ENCODE peak calls at places on chromosomes 3 and 15, in four cellular contexts. Z is PC-3, E is neural progenitor cell, D is HCT116. A is an unnamed sample.

GRCh38 chr15:76840830-76841460 is 64.2 kb downstream of the SCAPER start:
- DNase-seq in D (peak), Z (peak), E (peak), A (peak)

GRCh38 chr3:141000691-141001090 is 50.5 kb upstream of the SPSB4 start:
- DNase-seq in Z (peak), D (no peak), E (no peak), A (no peak)

GRCh38 chr3:126472277-126473006 is 3.2 kb downstream of the ZXDC start:
- DNase-seq in D (peak), Z (peak), E (no peak), A (peak)

GRCh38 chr3:34256021-34256420 is 457.6 kb downstream of the PDCD6IP start:
- DNase-seq in Z (peak), D (no peak), E (no peak), A (no peak)

GRCh38 chr3:129934234-129935123 is 40.0 kb upstream of the TRH start:
- DNase-seq in E (peak), Z (peak), D (peak), A (peak)

GRCh38 chr15:95263751-95264150 is 1032.4 kb downstream of the MCTP2 start:
- DNase-seq in Z (no peak), D (no peak), E (no peak), A (no peak)

GRCh38 chr15:63909819-63910437 is 76.2 kb upstream of the HERC1 start:
- DNase-seq in E (no peak), Z (no peak), D (no peak), A (peak)

GRCh38 chr15:66655997-66656396 is 46.0 kb upstream of the SMAD6 start:
- DNase-seq in Z (peak), D (no peak), E (no peak), A (no peak)

GRCh38 chr15:76682833-76683232 is 222.3 kb downstream of the SCAPER start:
- DNase-seq in D (no peak), Z (no peak), E (no peak), A (no peak)

GRCh38 chr3:105516972-105517371 is 150.3 kb downstream of the ALCAM start:
- DNase-seq in D (no peak), E (peak), Z (no peak), A (no peak)

GRCh38 chr3:171049831-171050444 is 23.4 kb upstream of the SLC2A2 start:
- DNase-seq in E (peak), D (peak), Z (peak), A (peak)

GRCh38 chr3:14402304-14402811 is at the start of gene SLC6A6:
- DNase-seq in E (peak), D (peak), Z (peak), A (peak)

GRCh38 chr3:28376424-28376823 is 27.8 kb upstream of the AZI2 start:
- DNase-seq in Z (no peak), E (no peak), D (no peak), A (peak)

GRCh38 chr15:64476550-64476949 is 16.2 kb downstream of the ZNF609 start:
- DNase-seq in D (no peak), Z (no peak), E (no peak), A (no peak)

GRCh38 chr3:50562866-50563265 is 4.7 kb downstream of the C3orf18 start:
- DNase-seq in E (no peak), Z (peak), D (no peak), A (peak)

GRCh38 chr3:191762323-191762960 is 301.5 kb downstream of the PYDC2 start:
- DNase-seq in Z (peak), D (no peak), E (peak), A (peak)

GRCh38 chr3:61158152-61158551 is 93.1 kb downstream of the FHIT start:
- DNase-seq in D (no peak), E (no peak), Z (no peak), A (no peak)

GRCh38 chr3:134030801-134031619 is 1.3 kb upstream of the SLCO2A1 start:
- DNase-seq in Z (no peak), D (no peak), E (no peak), A (no peak)

GRCh38 chr3:48855681-48856447 is 8.2 kb upstream of the PRKAR2A start:
- DNase-seq in E (no peak), D (no peak), Z (no peak), A (no peak)

GRCh38 chr3:35028157-35028556 is 611.2 kb upstream of the ARPP21 start:
- DNase-seq in Z (no peak), D (no peak), E (no peak), A (no peak)

DNA sequence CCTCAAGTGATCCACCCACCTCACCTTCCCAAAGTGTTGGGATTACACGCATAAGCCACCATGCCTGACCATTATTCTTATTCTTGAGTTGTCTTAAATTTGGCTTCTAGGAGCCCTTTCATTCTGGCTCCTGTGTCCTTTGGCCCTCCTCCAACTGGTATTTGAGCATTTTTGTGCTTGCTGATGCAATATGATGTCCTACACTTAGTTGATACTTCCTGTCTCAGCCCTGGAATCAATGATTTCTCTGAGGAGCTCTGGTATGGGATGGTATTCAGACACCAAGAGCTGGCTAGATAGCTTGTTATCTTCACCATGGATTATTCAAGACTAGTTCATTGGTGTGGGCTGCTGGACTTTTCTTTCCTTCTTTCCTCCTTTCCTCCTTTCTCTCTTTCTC is 25.4 kb downstream of the ZNF621 start:
- DNase-seq in E (no peak), Z (no peak), D (no peak), A (no peak)
- H3K4me3 ChIP-seq in E (no peak), Z (no peak), D (no peak), A (no peak)

GRCh38 chr3:46982581-46982980 is 3.1 kb downstream of the NBEAL2 start:
- DNase-seq in D (no peak), Z (no peak), E (no peak), A (no peak)
- TF ChIP-seq EZH2phosphoT487 in D (no peak), Z (no peak), E (no peak), A (no peak)

DNA sequence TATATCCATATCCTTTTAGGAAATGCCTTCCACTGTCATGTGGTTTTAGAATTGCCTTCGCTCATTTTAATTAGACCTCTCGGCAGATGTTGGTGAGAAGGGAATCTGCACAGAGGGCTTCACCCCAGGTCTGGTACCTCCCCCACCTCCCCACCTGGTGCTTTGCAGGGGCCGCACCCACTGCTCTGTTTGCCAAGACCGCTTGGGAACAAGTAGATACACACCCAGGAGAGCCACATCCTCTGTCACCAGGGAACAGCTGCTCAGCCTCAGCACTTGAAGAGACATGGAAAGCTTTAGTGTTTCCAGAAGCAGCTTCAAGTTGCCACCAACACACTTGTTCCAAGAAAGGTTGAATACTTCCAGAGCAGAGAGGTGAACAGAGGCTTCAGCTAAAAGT is 21.8 kb downstream of the LRRC31 start:
- DNase-seq in Z (no peak), D (no peak), E (no peak), A (no peak)
- H3K9ac ChIP-seq in Z (no peak), D (no peak), E (no peak), A (no peak)

DNA sequence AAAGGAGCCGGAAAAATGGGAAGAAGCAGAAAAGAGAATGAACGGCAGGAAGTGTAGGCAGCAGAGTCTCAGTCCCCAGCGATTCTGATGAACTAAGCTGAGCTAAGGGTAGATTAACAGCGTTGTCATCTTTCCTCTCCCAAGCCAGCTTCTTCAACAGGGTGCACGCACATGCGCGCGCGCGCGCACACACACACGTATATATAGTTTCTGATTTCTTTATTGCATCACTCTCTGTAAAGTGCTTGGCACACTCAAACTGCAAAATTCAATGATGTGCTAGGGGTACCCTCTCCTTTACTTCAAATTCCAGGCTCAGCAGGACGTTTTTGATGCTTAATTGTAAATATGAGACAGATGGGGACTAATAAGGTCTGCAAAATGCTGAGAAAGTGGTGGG is 26.1 kb upstream of the VPS8 start:
- DNase-seq in D (no peak), E (no peak), Z (no peak), A (peak)
- H3K4me3 ChIP-seq in D (no peak), E (no peak), Z (no peak), A (peak)

DNA sequence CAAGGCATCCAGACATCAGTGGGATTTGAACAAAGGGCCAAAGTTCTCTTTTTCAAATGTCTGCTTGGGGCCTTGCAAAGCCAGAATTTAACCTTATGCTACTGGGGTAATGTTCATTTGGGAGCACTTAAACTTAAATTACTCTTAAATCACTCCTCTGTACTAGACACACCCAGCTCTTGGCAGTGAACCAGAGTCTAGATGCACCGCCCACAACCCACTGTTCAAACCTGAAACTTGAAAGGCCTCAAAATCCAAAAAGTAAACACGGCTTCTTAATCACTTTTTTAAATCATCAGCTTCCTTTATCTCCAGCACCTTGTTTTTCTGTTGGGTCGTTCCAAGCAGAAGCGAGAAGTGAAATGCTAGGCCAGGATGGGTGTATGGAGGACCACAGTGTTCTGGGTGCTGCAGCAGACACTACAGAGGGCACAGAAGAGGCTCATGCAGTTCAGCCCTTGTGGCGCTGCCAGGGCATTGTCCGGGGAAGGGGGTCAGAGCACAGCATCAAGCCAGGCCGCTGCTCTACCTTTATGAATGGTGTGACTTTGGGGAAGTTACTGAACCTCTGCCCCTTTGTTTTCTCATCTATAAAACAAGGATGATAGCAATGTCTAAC is 28.8 kb downstream of the MECOM start:
- DNase-seq in Z (peak), D (no peak), E (no peak), A (no peak)
- TF ChIP-seq EZH2phosphoT487 in Z (no peak), D (no peak), E (no peak), A (no peak)

DNA sequence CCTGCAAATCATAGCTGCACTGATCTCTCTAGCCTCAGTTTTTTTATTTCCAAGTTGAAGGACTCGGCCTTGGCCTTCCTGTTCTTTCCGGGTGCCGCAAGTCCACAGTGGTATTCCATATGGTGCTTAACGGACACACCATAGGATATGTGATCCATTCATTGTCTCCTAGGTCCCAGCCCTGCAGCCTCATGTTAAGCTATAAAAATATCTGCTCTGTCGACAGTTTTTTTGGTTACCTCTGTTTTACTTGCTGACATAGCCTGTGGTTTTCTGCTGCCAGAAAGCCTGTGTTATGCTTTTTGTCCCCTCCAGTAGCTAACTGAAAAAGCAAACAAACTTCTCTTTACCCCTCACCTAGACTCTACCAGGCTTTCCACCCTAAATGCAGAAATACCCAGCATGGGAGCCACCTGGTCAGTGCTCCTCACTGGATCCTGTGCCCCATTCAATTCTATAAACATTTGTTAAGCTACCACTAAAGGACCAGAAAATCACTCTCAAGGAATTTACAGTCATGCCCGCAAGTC is 5.3 kb downstream of the INAFM2 start:
- DNase-seq in Z (no peak), D (no peak), E (no peak), A (no peak)
- H3K9ac ChIP-seq in Z (no peak), D (no peak), E (no peak), A (no peak)

GRCh38 chr3:193509103-193509965 is 45.4 kb downstream of the ATP13A4 start:
- DNase-seq in Z (no peak), E (no peak), D (no peak), A (no peak)

GRCh38 chr3:193515884-193516438 is 38.7 kb downstream of the ATP13A4 start:
- DNase-seq in D (no peak), E (no peak), Z (no peak), A (no peak)

GRCh38 chr3:193508108-193508507 is 46.6 kb downstream of the ATP13A4 start:
- DNase-seq in E (no peak), D (no peak), Z (no peak), A (no peak)

GRCh38 chr3:193507566-193507965 is 47.1 kb downstream of the ATP13A4 start:
- DNase-seq in D (no peak), Z (no peak), E (no peak), A (no peak)

GRCh38 chr3:193510154-193510553 is 44.5 kb downstream of the ATP13A4 start:
- DNase-seq in Z (no peak), E (no peak), D (no peak), A (no peak)
- H3K4me3 ChIP-seq in Z (no peak), E (no peak), D (no peak), A (no peak)

GRCh38 chr3:71299160-71299559 is 284.4 kb downstream of the FOXP1 start:
- DNase-seq in Z (no peak), E (no peak), D (no peak), A (no peak)
- TF ChIP-seq EZH2phosphoT487 in Z (no peak), E (no peak), D (no peak), A (no peak)